ENCODE peak calls at places on chromosomes 5 and 9, in nine cellular contexts. R is uterus; V is IMR-90; P is aorta; Y is CD8-positive, alpha-beta T cell; C is neuronal stem cell; E is prostate gland; W is CD8-positive, alpha-beta memory T cell; Z is spleen. L is an unnamed sample.

GRCh38 chr5:80143491-80143890 is 108.3 kb downstream of the THBS4 start:
- DNase-seq in R (no peak), V (no peak), P (no peak), Y (no peak), C (no peak), E (no peak), W (no peak), Z (peak; percentile 77), L (no peak)

GRCh38 chr9:134946663-134947062 is 29.0 kb upstream of the FCN1 start:
- DNase-seq in R (no peak), V (no peak), P (no peak), Y (no peak), C (no peak), E (no peak), W (no peak), Z (no peak), L (no peak)

GRCh38 chr5:79795764-79796398 is 106.2 kb downstream of the CMYA5 start:
- DNase-seq in R (peak; percentile 28), V (no peak), P (no peak), Y (no peak), C (no peak), E (no peak), W (no peak), Z (no peak), L (no peak)

GRCh38 chr5:10018670-10019069 is 231.0 kb downstream of the ATPSCKMT start:
- DNase-seq in R (no peak), V (peak; percentile 96), P (no peak), Y (no peak), C (no peak), E (no peak), W (no peak), Z (no peak), L (peak; percentile 93)

GRCh38 chr5:128358826-128359225 is 179.2 kb downstream of the FBN2 start:
- DNase-seq in R (no peak), V (peak; percentile 23), P (no peak), Y (no peak), C (no peak), E (no peak), W (no peak), Z (no peak), L (no peak)

GRCh38 chr9:87147803-87148202 is 200.5 kb upstream of the GAS1 start:
- DNase-seq in R (no peak), V (no peak), P (no peak), Y (no peak), C (no peak), E (no peak), W (no peak), Z (no peak), L (no peak)

GRCh38 chr9:108473209-108474112 is 382.3 kb downstream of the ACTL7B start:
- DNase-seq in R (peak; percentile 30), V (peak; percentile 61), P (no peak), Y (no peak), C (no peak), E (peak; percentile 40), W (no peak), Z (no peak), L (peak; percentile 88)

GRCh38 chr9:71783120-71783523 is 14.8 kb upstream of the CEMIP2 start:
- DNase-seq in R (peak; percentile 18), V (peak; percentile 19), P (no peak), Y (peak; percentile 76), C (no peak), E (no peak), W (peak; percentile 73), Z (peak; percentile 93), L (no peak)

GRCh38 chr9:119963798-119964372 is 594.6 kb upstream of the BRINP1 start:
- DNase-seq in R (no peak), V (peak; percentile 89), P (no peak), Y (no peak), C (peak; percentile 78), E (no peak), W (no peak), Z (no peak), L (peak; percentile 92)

GRCh38 chr5:93462916-93463315 is 118.1 kb downstream of the NR2F1-AS1 start:
- DNase-seq in R (no peak), V (no peak), P (no peak), Y (no peak), C (no peak), E (no peak), W (no peak), Z (no peak), L (no peak)

GRCh38 chr5:75325242-75325641 is 11.8 kb upstream of the HMGCR start:
- DNase-seq in R (no peak), V (no peak), P (no peak), Y (no peak), C (no peak), E (no peak), W (no peak), Z (no peak), L (no peak)

GRCh38 chr9:95516736-95517558 is at the start of gene PTCH1:
- DNase-seq in R (peak; percentile 50), V (peak; percentile 52), P (no peak), Y (peak; percentile 16), C (no peak), E (peak; percentile 69), W (peak; percentile 20), Z (no peak), L (peak; percentile 72)

GRCh38 chr9:6024035-6024554 is 8.7 kb upstream of the RANBP6 start:
- DNase-seq in R (no peak), V (no peak), P (no peak), Y (peak; percentile 5), C (peak; percentile 14), E (no peak), W (no peak), Z (no peak), L (no peak)

GRCh38 chr9:13386324-13386723 is 106.8 kb upstream of the MPDZ start:
- DNase-seq in R (no peak), V (no peak), P (no peak), Y (no peak), C (no peak), E (no peak), W (no peak), Z (no peak), L (no peak)

GRCh38 chr5:160470437-160471341 is 49.0 kb downstream of the PTTG1 start:
- DNase-seq in R (no peak), V (peak; percentile 58), P (no peak), Y (no peak), C (no peak), E (peak; percentile 13), W (no peak), Z (no peak), L (no peak)

GRCh38 chr5:28473531-28474107 is 1435.2 kb upstream of the CDH9 start:
- DNase-seq in R (no peak), V (no peak), P (no peak), Y (no peak), C (peak; percentile 6), E (no peak), W (no peak), Z (no peak), L (peak; percentile 8)

GRCh38 chr9:87324613-87325194 is 173.0 kb upstream of the DAPK1 start:
- DNase-seq in R (no peak), V (peak; percentile 68), P (no peak), Y (no peak), C (peak; percentile 61), E (peak; percentile 36), W (no peak), Z (no peak), L (peak; percentile 65)

GRCh38 chr5:93956006-93956405 is 214.6 kb upstream of the POU5F2 start:
- DNase-seq in R (no peak), V (no peak), P (no peak), Y (no peak), C (no peak), E (no peak), W (no peak), Z (no peak), L (no peak)

GRCh38 chr5:80275347-80275746 is 19.5 kb upstream of the SERINC5 start:
- DNase-seq in R (no peak), V (peak; percentile 21), P (no peak), Y (no peak), C (no peak), E (no peak), W (no peak), Z (no peak), L (peak; percentile 59)

GRCh38 chr5:128528126-128528525 is 9.9 kb downstream of the FBN2 start:
- DNase-seq in R (no peak), V (no peak), P (no peak), Y (no peak), C (no peak), E (no peak), W (no peak), Z (no peak), L (no peak)

GRCh38 chr5:139739612-139739974 is 56.0 kb upstream of the PSD2 start:
- DNase-seq in R (no peak), V (no peak), P (no peak), Y (no peak), C (no peak), E (no peak), W (no peak), Z (no peak), L (no peak)
- H3K4me1 ChIP-seq in R (no peaks in the 10 kb centered on the region), V (peaks cover 11% of the 10 kb centered on the region), P (no peaks in the 10 kb centered on the region), Y (no peaks in the 10 kb centered on the region), C (peaks cover 12% of the 10 kb centered on the region), E (no peaks in the 10 kb centered on the region), W (no peaks in the 10 kb centered on the region), Z (peaks cover 10% of the 10 kb centered on the region), L (peaks cover 10% of the 10 kb centered on the region)

DNA sequence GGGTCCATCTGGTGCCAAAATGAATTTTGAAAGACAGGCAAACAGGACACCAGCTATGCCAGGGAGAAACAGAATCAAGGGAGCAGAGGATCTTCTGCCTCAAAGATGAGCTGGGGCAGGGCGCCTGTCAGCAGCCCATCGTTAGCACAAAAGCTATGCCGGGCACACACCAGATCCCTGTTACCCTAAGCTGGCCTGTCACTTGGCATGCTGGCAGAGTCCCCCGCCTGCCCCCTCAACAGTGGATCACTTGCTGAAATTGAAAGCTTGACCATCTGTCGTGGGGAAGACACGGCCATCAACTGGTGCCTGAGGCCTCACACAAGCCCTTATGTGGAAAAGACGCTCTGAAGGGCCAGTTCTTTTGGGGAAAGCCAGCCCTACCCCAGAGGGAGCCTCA is 256.4 kb downstream of the EBF1 start:
- DNase-seq in R (no peak), V (no peak), P (no peak), Y (no peak), C (no peak), E (no peak), W (no peak), Z (no peak), L (no peak)
- H3K4me1 ChIP-seq in R (no peaks in the 10 kb centered on the region), V (no peaks in the 10 kb centered on the region), P (peaks cover 9% of the 10 kb centered on the region), Y (no peaks in the 10 kb centered on the region), C (peaks cover 7% of the 10 kb centered on the region), E (no peaks in the 10 kb centered on the region), W (no peaks in the 10 kb centered on the region), Z (peaks cover 13% of the 10 kb centered on the region), L (no peaks in the 10 kb centered on the region)

DNA sequence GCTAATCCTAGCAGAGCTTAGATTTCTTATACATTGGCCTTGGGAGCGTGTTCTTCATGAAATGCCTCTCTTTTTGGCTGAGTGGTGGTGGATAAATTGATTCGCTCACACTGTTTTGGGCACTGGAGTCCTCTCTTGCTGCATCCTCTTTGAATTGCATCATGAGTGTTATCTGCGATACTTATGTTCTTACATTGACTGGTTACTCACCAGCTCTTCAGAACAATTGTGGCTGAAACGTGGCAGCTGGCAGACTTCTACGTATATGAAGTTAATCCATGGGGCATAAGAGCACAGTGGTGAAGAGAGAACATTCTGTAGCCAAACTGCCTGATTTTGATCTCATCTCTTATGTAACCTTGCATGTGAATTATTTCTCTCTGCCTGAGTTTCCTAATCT is 295.0 kb downstream of the ARHGAP26 start:
- DNase-seq in R (no peak), V (peak; percentile 88), P (no peak), Y (no peak), C (no peak), E (no peak), W (no peak), Z (no peak), L (peak; percentile 94)
- H3K4me1 ChIP-seq in R (peaks cover 8% of the 10 kb centered on the region), V (peaks cover 36% of the 10 kb centered on the region), P (peaks cover 15% of the 10 kb centered on the region), Y (no peaks in the 10 kb centered on the region), C (no peaks in the 10 kb centered on the region), E (no peaks in the 10 kb centered on the region), W (no peaks in the 10 kb centered on the region), Z (peaks cover 31% of the 10 kb centered on the region), L (peaks cover 30% of the 10 kb centered on the region)

GRCh38 chr5:157548513-157549282 is 26.9 kb downstream of the ADAM19 start:
- DNase-seq in R (no peak), V (peak; percentile 90), P (no peak), Y (no peak), C (no peak), E (no peak), W (no peak), Z (no peak), L (peak; percentile 89)
- H3K4me1 ChIP-seq in R (no peaks in the 10 kb centered on the region), V (peaks cover 43% of the 10 kb centered on the region), P (peaks cover 10% of the 10 kb centered on the region), Y (no peaks in the 10 kb centered on the region), C (peaks cover 7% of the 10 kb centered on the region), E (no peaks in the 10 kb centered on the region), W (peaks cover 39% of the 10 kb centered on the region), Z (peaks cover 66% of the 10 kb centered on the region), L (peaks cover 6% of the 10 kb centered on the region)